ENCODE peak calls at places on chromosomes 7 and 10, in ten cellular contexts. One of them, this sample, is unnamed.

GRCh38 chr10:35379226-35380137 is 43.2 kb downstream of the CCNY start:
- DNase-seq in IMR-90: peak
- DNase-seq in testis: peak
- DNase-seq in AG04450: peak
- DNase-seq in GM20000: peak
- DNase-seq in fibroblast of lung: peak
- DNase-seq in neural crest cell: no peak
- DNase-seq in progenitor cell of endocrine pancreas: no peak
- DNase-seq in A549: no peak
- DNase-seq in HFF-Myc: no peak
- DNase-seq in this sample: no peak

GRCh38 chr7:128450913-128451312 is 4.8 kb upstream of the HILPDA start:
- DNase-seq in testis: no peak
- DNase-seq in fibroblast of lung: no peak
- DNase-seq in neural crest cell: no peak
- DNase-seq in progenitor cell of endocrine pancreas: no peak
- DNase-seq in A549: no peak
- DNase-seq in IMR-90: no peak
- DNase-seq in GM20000: no peak
- DNase-seq in AG04450: no peak
- DNase-seq in HFF-Myc: no peak
- DNase-seq in this sample: no peak

GRCh38 chr10:49153971-49154370 is 20.1 kb upstream of the FAM170B start:
- DNase-seq in AG04450: no peak
- DNase-seq in IMR-90: peak
- DNase-seq in GM20000: no peak
- DNase-seq in fibroblast of lung: peak
- DNase-seq in A549: no peak
- DNase-seq in testis: no peak
- DNase-seq in progenitor cell of endocrine pancreas: no peak
- DNase-seq in HFF-Myc: no peak
- DNase-seq in neural crest cell: no peak
- DNase-seq in this sample: no peak

GRCh38 chr10:60666221-60666620 is 112.1 kb upstream of the CDK1 start:
- DNase-seq in HFF-Myc: no peak
- DNase-seq in progenitor cell of endocrine pancreas: no peak
- DNase-seq in IMR-90: no peak
- DNase-seq in GM20000: no peak
- DNase-seq in AG04450: no peak
- DNase-seq in neural crest cell: no peak
- DNase-seq in testis: no peak
- DNase-seq in A549: no peak
- DNase-seq in fibroblast of lung: peak
- DNase-seq in this sample: no peak

GRCh38 chr7:98990356-98990755 is 112.0 kb downstream of the TRRAP start:
- DNase-seq in fibroblast of lung: no peak
- DNase-seq in A549: no peak
- DNase-seq in neural crest cell: no peak
- DNase-seq in testis: no peak
- DNase-seq in progenitor cell of endocrine pancreas: no peak
- DNase-seq in HFF-Myc: no peak
- DNase-seq in AG04450: no peak
- DNase-seq in IMR-90: no peak
- DNase-seq in GM20000: no peak
- DNase-seq in this sample: no peak

GRCh38 chr10:22997102-22997501 is 69.2 kb downstream of the ARMC3 start:
- DNase-seq in testis: no peak
- DNase-seq in AG04450: no peak
- DNase-seq in HFF-Myc: no peak
- DNase-seq in A549: no peak
- DNase-seq in GM20000: no peak
- DNase-seq in fibroblast of lung: peak
- DNase-seq in IMR-90: peak
- DNase-seq in progenitor cell of endocrine pancreas: no peak
- DNase-seq in neural crest cell: peak
- DNase-seq in this sample: no peak

GRCh38 chr10:84235096-84235495 is 6.2 kb downstream of the LRIT1 start:
- DNase-seq in HFF-Myc: no peak
- DNase-seq in AG04450: no peak
- DNase-seq in fibroblast of lung: no peak
- DNase-seq in GM20000: no peak
- DNase-seq in progenitor cell of endocrine pancreas: no peak
- DNase-seq in IMR-90: no peak
- DNase-seq in testis: no peak
- DNase-seq in A549: no peak
- DNase-seq in neural crest cell: no peak
- DNase-seq in this sample: no peak

GRCh38 chr10:103448751-103449150 is 3.4 kb downstream of the CALHM2 start:
- DNase-seq in A549: no peak
- DNase-seq in progenitor cell of endocrine pancreas: no peak
- DNase-seq in neural crest cell: no peak
- DNase-seq in GM20000: no peak
- DNase-seq in IMR-90: peak
- DNase-seq in HFF-Myc: no peak
- DNase-seq in testis: peak
- DNase-seq in AG04450: peak
- DNase-seq in fibroblast of lung: peak
- DNase-seq in this sample: no peak

GRCh38 chr7:862157-862556 is 14.2 kb upstream of the GET4 start:
- DNase-seq in IMR-90: no peak
- DNase-seq in fibroblast of lung: no peak
- DNase-seq in AG04450: no peak
- DNase-seq in HFF-Myc: no peak
- DNase-seq in GM20000: no peak
- DNase-seq in A549: no peak
- DNase-seq in progenitor cell of endocrine pancreas: no peak
- DNase-seq in testis: no peak
- DNase-seq in neural crest cell: no peak
- DNase-seq in this sample: no peak

GRCh38 chr7:861222-861621 is 15.1 kb upstream of the GET4 start:
- DNase-seq in HFF-Myc: no peak
- DNase-seq in progenitor cell of endocrine pancreas: no peak
- DNase-seq in A549: no peak
- DNase-seq in neural crest cell: no peak
- DNase-seq in testis: no peak
- DNase-seq in AG04450: no peak
- DNase-seq in GM20000: no peak
- DNase-seq in fibroblast of lung: no peak
- DNase-seq in IMR-90: no peak
- DNase-seq in this sample: no peak

GRCh38 chr7:857661-858060 is 18.7 kb upstream of the GET4 start:
- DNase-seq in HFF-Myc: no peak
- DNase-seq in A549: no peak
- DNase-seq in progenitor cell of endocrine pancreas: no peak
- DNase-seq in AG04450: no peak
- DNase-seq in GM20000: no peak
- DNase-seq in neural crest cell: no peak
- DNase-seq in testis: no peak
- DNase-seq in IMR-90: peak
- DNase-seq in fibroblast of lung: peak
- DNase-seq in this sample: no peak

GRCh38 chr7:859368-860030 is 16.9 kb upstream of the GET4 start:
- DNase-seq in fibroblast of lung: no peak
- DNase-seq in testis: no peak
- DNase-seq in neural crest cell: no peak
- DNase-seq in IMR-90: no peak
- DNase-seq in GM20000: no peak
- DNase-seq in A549: no peak
- DNase-seq in AG04450: no peak
- DNase-seq in progenitor cell of endocrine pancreas: no peak
- DNase-seq in HFF-Myc: no peak
- DNase-seq in this sample: no peak

GRCh38 chr7:860149-860548 is 16.2 kb upstream of the GET4 start:
- DNase-seq in A549: no peak
- DNase-seq in testis: no peak
- DNase-seq in fibroblast of lung: no peak
- DNase-seq in progenitor cell of endocrine pancreas: no peak
- DNase-seq in AG04450: no peak
- DNase-seq in HFF-Myc: no peak
- DNase-seq in neural crest cell: no peak
- DNase-seq in IMR-90: no peak
- DNase-seq in GM20000: no peak
- DNase-seq in this sample: no peak
- TF ChIP-seq CTCF in A549: no peak
- TF ChIP-seq CTCF in testis: no peak
- TF ChIP-seq CTCF in fibroblast of lung: no peak
- TF ChIP-seq CTCF in progenitor cell of endocrine pancreas: no peak
- TF ChIP-seq CTCF in AG04450: no peak
- TF ChIP-seq CTCF in HFF-Myc: no peak
- TF ChIP-seq CTCF in neural crest cell: no peak
- TF ChIP-seq CTCF in IMR-90: no peak
- TF ChIP-seq CTCF in GM20000: no peak
- TF ChIP-seq CTCF in this sample: no peak

GRCh38 chr10:72625608-72626443 is at the start of gene MICU1:
- DNase-seq in GM20000: peak
- DNase-seq in progenitor cell of endocrine pancreas: peak
- DNase-seq in A549: peak
- DNase-seq in fibroblast of lung: peak
- DNase-seq in AG04450: peak
- DNase-seq in testis: peak
- DNase-seq in IMR-90: peak
- DNase-seq in neural crest cell: peak
- DNase-seq in HFF-Myc: peak
- DNase-seq in this sample: peak

GRCh38 chr10:72630144-72630543 is 4.3 kb upstream of the MICU1 start:
- DNase-seq in neural crest cell: no peak
- DNase-seq in IMR-90: no peak
- DNase-seq in GM20000: no peak
- DNase-seq in progenitor cell of endocrine pancreas: no peak
- DNase-seq in HFF-Myc: no peak
- DNase-seq in testis: no peak
- DNase-seq in A549: no peak
- DNase-seq in fibroblast of lung: no peak
- DNase-seq in AG04450: no peak
- DNase-seq in this sample: no peak

GRCh38 chr10:72622271-72622670 is 3.6 kb downstream of the MICU1 start:
- DNase-seq in neural crest cell: no peak
- DNase-seq in GM20000: no peak
- DNase-seq in A549: no peak
- DNase-seq in HFF-Myc: no peak
- DNase-seq in IMR-90: no peak
- DNase-seq in testis: no peak
- DNase-seq in progenitor cell of endocrine pancreas: no peak
- DNase-seq in fibroblast of lung: no peak
- DNase-seq in AG04450: no peak
- DNase-seq in this sample: no peak

GRCh38 chr10:72625276-72625607 is 637 bp downstream of the MICU1 start:
- DNase-seq in AG04450: no peak
- DNase-seq in progenitor cell of endocrine pancreas: no peak
- DNase-seq in IMR-90: no peak
- DNase-seq in neural crest cell: no peak
- DNase-seq in GM20000: no peak
- DNase-seq in testis: no peak
- DNase-seq in fibroblast of lung: no peak
- DNase-seq in A549: no peak
- DNase-seq in HFF-Myc: no peak
- DNase-seq in this sample: no peak

GRCh38 chr10:72626444-72626754 is 520 bp upstream of the MICU1 start:
- DNase-seq in A549: no peak
- DNase-seq in neural crest cell: no peak
- DNase-seq in IMR-90: no peak
- DNase-seq in fibroblast of lung: no peak
- DNase-seq in HFF-Myc: no peak
- DNase-seq in AG04450: no peak
- DNase-seq in progenitor cell of endocrine pancreas: no peak
- DNase-seq in GM20000: no peak
- DNase-seq in testis: no peak
- DNase-seq in this sample: no peak
- TF ChIP-seq CTCF in A549: no peak
- TF ChIP-seq CTCF in neural crest cell: peak
- TF ChIP-seq CTCF in IMR-90: no peak
- TF ChIP-seq CTCF in fibroblast of lung: no peak
- TF ChIP-seq CTCF in HFF-Myc: no peak
- TF ChIP-seq CTCF in AG04450: no peak
- TF ChIP-seq CTCF in progenitor cell of endocrine pancreas: no peak
- TF ChIP-seq CTCF in GM20000: no peak
- TF ChIP-seq CTCF in testis: no peak
- TF ChIP-seq CTCF in this sample: no peak

GRCh38 chr10:78971094-78971682 is 97.6 kb upstream of the ZMIZ1 start:
- DNase-seq in GM20000: no peak
- DNase-seq in IMR-90: no peak
- DNase-seq in HFF-Myc: no peak
- DNase-seq in AG04450: no peak
- DNase-seq in neural crest cell: no peak
- DNase-seq in testis: no peak
- DNase-seq in A549: no peak
- DNase-seq in progenitor cell of endocrine pancreas: no peak
- DNase-seq in fibroblast of lung: no peak
- DNase-seq in this sample: no peak
- TF ChIP-seq CTCF in GM20000: no peak
- TF ChIP-seq CTCF in IMR-90: peak
- TF ChIP-seq CTCF in HFF-Myc: no peak
- TF ChIP-seq CTCF in AG04450: peak
- TF ChIP-seq CTCF in neural crest cell: peak
- TF ChIP-seq CTCF in testis: no peak
- TF ChIP-seq CTCF in A549: no peak
- TF ChIP-seq CTCF in progenitor cell of endocrine pancreas: no peak
- TF ChIP-seq CTCF in fibroblast of lung: peak
- TF ChIP-seq CTCF in this sample: no peak

GRCh38 chr7:33918401-33919120 is 13.2 kb downstream of the BMPER start:
- DNase-seq in IMR-90: no peak
- DNase-seq in AG04450: no peak
- DNase-seq in A549: no peak
- DNase-seq in testis: no peak
- DNase-seq in HFF-Myc: no peak
- DNase-seq in fibroblast of lung: no peak
- DNase-seq in GM20000: no peak
- DNase-seq in progenitor cell of endocrine pancreas: no peak
- DNase-seq in neural crest cell: no peak
- DNase-seq in this sample: no peak

GRCh38 chr7:33921216-33921938 is 16.0 kb downstream of the BMPER start:
- DNase-seq in HFF-Myc: no peak
- DNase-seq in neural crest cell: no peak
- DNase-seq in testis: no peak
- DNase-seq in AG04450: peak
- DNase-seq in fibroblast of lung: peak
- DNase-seq in GM20000: no peak
- DNase-seq in A549: no peak
- DNase-seq in progenitor cell of endocrine pancreas: no peak
- DNase-seq in IMR-90: peak
- DNase-seq in this sample: no peak

GRCh38 chr7:33926535-33926934 is 21.2 kb downstream of the BMPER start:
- DNase-seq in progenitor cell of endocrine pancreas: no peak
- DNase-seq in neural crest cell: no peak
- DNase-seq in A549: no peak
- DNase-seq in GM20000: no peak
- DNase-seq in fibroblast of lung: peak
- DNase-seq in testis: no peak
- DNase-seq in HFF-Myc: no peak
- DNase-seq in AG04450: no peak
- DNase-seq in IMR-90: peak
- DNase-seq in this sample: no peak

GRCh38 chr7:33922820-33923219 is 17.5 kb downstream of the BMPER start:
- DNase-seq in GM20000: no peak
- DNase-seq in IMR-90: no peak
- DNase-seq in testis: no peak
- DNase-seq in fibroblast of lung: no peak
- DNase-seq in A549: no peak
- DNase-seq in HFF-Myc: no peak
- DNase-seq in neural crest cell: no peak
- DNase-seq in progenitor cell of endocrine pancreas: no peak
- DNase-seq in AG04450: no peak
- DNase-seq in this sample: no peak

DNA sequence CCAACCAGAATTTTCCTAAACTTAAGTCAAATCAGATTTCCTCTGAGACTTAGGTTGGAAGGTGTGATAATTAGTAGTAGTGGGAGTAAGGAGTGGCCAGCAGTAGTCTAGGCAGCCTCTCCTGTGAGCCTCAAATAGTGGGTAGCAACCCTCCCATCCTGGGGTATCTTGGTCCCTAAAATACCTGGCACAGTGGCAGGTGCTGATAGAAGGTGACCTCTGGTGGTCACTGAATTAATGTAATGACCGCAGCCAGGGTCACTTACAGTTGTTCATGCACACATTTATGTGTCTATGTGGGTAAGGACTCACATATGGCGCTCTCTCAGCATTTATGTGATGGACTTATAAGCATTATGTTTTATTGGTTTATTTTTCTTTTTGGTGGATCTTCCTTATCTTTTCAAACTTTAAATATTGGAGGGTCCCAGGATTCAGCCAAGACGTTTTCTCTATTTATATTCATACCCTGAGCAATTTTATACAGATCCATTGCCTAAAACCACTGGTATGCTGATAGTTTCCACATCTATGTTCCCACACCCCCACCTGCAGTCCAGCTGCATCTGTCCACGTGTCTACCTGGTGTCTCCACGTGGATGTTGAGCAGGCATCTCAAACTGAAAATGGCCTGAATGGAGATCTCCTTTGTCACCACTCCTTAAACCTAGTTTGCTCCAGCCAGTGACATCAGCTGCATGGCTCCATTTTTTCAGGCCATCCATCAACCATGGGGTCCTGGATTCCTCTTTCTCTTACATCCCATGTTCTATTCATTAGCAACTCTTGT is 18.3 kb downstream of the BMPER start:
- DNase-seq in A549: no peak
- DNase-seq in testis: no peak
- DNase-seq in IMR-90: no peak
- DNase-seq in neural crest cell: no peak
- DNase-seq in fibroblast of lung: no peak
- DNase-seq in HFF-Myc: no peak
- DNase-seq in progenitor cell of endocrine pancreas: no peak
- DNase-seq in AG04450: no peak
- DNase-seq in GM20000: no peak
- DNase-seq in this sample: no peak
- TF ChIP-seq CTCF in A549: no peak
- TF ChIP-seq CTCF in testis: no peak
- TF ChIP-seq CTCF in IMR-90: peak
- TF ChIP-seq CTCF in neural crest cell: no peak
- TF ChIP-seq CTCF in fibroblast of lung: no peak
- TF ChIP-seq CTCF in HFF-Myc: no peak
- TF ChIP-seq CTCF in progenitor cell of endocrine pancreas: peak
- TF ChIP-seq CTCF in AG04450: no peak
- TF ChIP-seq CTCF in GM20000: no peak
- TF ChIP-seq CTCF in this sample: no peak